ENCODE peak calls at places on chromosomes 11 and 22, in ten cellular contexts. T, H, O, E, J, L, Z, A, M and N are unnamed samples.

GRCh38 chr11:83715927-83716525 is 429.9 kb upstream of the CCDC90B start:
- DNase-seq in E (no peak), H (no peak), L (no peak), A (no peak), O (no peak), Z (no peak), T (no peak), M (no peak), J (no peak), N (no peak)

GRCh38 chr11:1782831-1783724 is 19.4 kb upstream of the CTSD start:
- DNase-seq in T (peak; percentile 14), M (no peak), Z (no peak), J (no peak), E (no peak), A (no peak), O (no peak), L (no peak), H (no peak), N (no peak)

GRCh38 chr11:119729581-119730346 is 764 bp upstream of the NECTIN1 start:
- DNase-seq in M (peak; percentile 71), O (peak; percentile 72), Z (peak; percentile 69), L (peak; percentile 21), A (no peak), E (peak; percentile 50), T (peak; percentile 85), J (no peak), H (peak; percentile 77), N (no peak)

GRCh38 chr22:40250608-40251007 is 72.9 kb downstream of the TNRC6B start:
- DNase-seq in T (no peak), O (no peak), H (no peak), A (no peak), E (no peak), M (no peak), L (no peak), Z (no peak), J (no peak), N (no peak)

GRCh38 chr11:112761911-112762685 is 199.1 kb upstream of the NCAM1 start:
- DNase-seq in H (no peak), M (no peak), Z (no peak), T (no peak), J (no peak), L (no peak), O (no peak), A (no peak), E (no peak), N (no peak)

GRCh38 chr11:124896821-124897391 is 759 bp downstream of the ROBO4 start:
- DNase-seq in A (no peak), J (no peak), Z (no peak), H (no peak), L (no peak), M (no peak), T (peak; percentile 12), O (no peak), E (no peak), N (no peak)

GRCh38 chr11:69001301-69002081 is 11.6 kb downstream of the MRGPRF start:
- DNase-seq in M (no peak), H (peak; percentile 7), L (no peak), J (no peak), T (peak; percentile 31), E (no peak), O (no peak), A (no peak), Z (no peak), N (no peak)

GRCh38 chr11:58999291-58999680 is 60.0 kb downstream of the GLYATL1 start:
- DNase-seq in J (no peak), H (no peak), A (no peak), T (no peak), M (no peak), O (no peak), E (no peak), Z (no peak), L (no peak), N (no peak)

GRCh38 chr22:19448076-19448607 is 631 bp upstream of the C22orf39 start:
- DNase-seq in L (no peak), E (no peak), Z (no peak), M (peak; percentile 57), H (peak; percentile 57), T (peak; percentile 76), J (no peak), A (peak; percentile 12), O (no peak), N (peak; percentile 30)

GRCh38 chr22:30289126-30289979 is at the start of gene CASTOR1:
- DNase-seq in H (peak; percentile 99), T (peak; percentile 99), M (peak; percentile 99), O (peak; percentile 98), J (peak; percentile 94), A (peak; percentile 99), Z (peak; percentile 99), E (peak; percentile 91), L (peak; percentile 98), N (peak; percentile 81)

GRCh38 chr22:30290679-30291333 is 1.5 kb upstream of the CASTOR1 start:
- DNase-seq in Z (peak; percentile 86), E (peak; percentile 44), T (peak; percentile 67), J (no peak), O (peak; percentile 87), H (peak; percentile 74), A (peak; percentile 62), L (peak; percentile 84), M (peak; percentile 91), N (peak; percentile 20)

GRCh38 chr22:30290318-30290678 is 993 bp upstream of the CASTOR1 start:
- DNase-seq in A (no peak), T (no peak), Z (no peak), O (no peak), L (no peak), J (peak; percentile 32), E (no peak), M (no peak), H (no peak), N (no peak)

GRCh38 chr22:30288414-30289125 is 735 bp downstream of the CASTOR1 start:
- DNase-seq in T (no peak), Z (no peak), O (peak; percentile 54), A (no peak), H (no peak), L (no peak), E (no peak), M (no peak), J (no peak), N (no peak)

DNA sequence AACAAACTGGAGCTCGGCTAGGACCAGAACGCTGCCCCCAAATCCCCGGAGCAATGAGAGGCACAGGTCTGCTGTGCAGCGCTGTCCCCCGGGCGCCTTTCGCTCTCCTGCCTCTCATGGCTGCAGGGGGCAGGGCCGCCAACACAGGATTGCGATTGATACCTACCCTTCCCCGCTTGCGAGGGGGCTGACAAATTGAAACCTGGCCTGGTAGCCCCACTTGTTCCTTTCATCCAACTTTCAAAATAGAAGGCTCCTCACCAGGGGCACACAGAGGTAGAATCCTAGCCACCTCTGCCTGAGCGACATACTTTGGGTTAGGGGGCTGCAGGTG is 642 bp upstream of the CASTOR1 start:
- DNase-seq in L (no peak), Z (no peak), J (no peak), H (no peak), A (no peak), E (no peak), O (no peak), T (no peak), M (no peak), N (no peak)
- H3K27ac ChIP-seq in L (peak overlapping the region; percentile 96), Z (peak overlapping the region; percentile 96), J (peak overlapping the region; percentile 76), H (peak overlapping the region; percentile 89), A (peak overlapping the region; percentile 54), E (peak overlapping the region; percentile 97), O (peak overlapping the region; percentile 77), T (peak overlapping the region; percentile 74), M (peak overlapping the region; percentile 90), N (peak overlapping the region; percentile 75)

GRCh38 chr11:115930276-115930675 is 426.1 kb upstream of the CADM1 start:
- DNase-seq in T (peak; percentile 34), H (no peak), L (no peak), A (no peak), Z (no peak), E (peak; percentile 2), M (no peak), J (no peak), O (no peak), N (no peak)
- H3K27ac ChIP-seq in T (peak overlapping the region; percentile 47), H (no peak overlapping the region), L (no peak overlapping the region), A (no peak overlapping the region), Z (peak overlapping the region; percentile 30), E (no peak overlapping the region), M (no peak overlapping the region), J (no peak overlapping the region), O (no peak overlapping the region), N (no peak overlapping the region)

GRCh38 chr22:23205330-23205729 is 25.0 kb downstream of the BCR start:
- DNase-seq in T (no peak), O (no peak), H (no peak), M (no peak), L (no peak), A (no peak), E (no peak), Z (peak; percentile 7), J (no peak), N (no peak)
- H3K27ac ChIP-seq in T (peak overlapping the region; percentile 90), O (peak overlapping the region; percentile 47), H (no peak overlapping the region), M (peak overlapping the region; percentile 69), L (peak overlapping the region; percentile 91), A (no peak overlapping the region), E (no peak overlapping the region), Z (peak overlapping the region; percentile 75), J (no peak overlapping the region), N (no peak overlapping the region)

GRCh38 chr22:29926057-29926456 is 43.1 kb downstream of the MTMR3 start:
- DNase-seq in O (no peak), J (no peak), L (no peak), E (no peak), T (no peak), M (no peak), A (no peak), H (no peak), Z (no peak), N (no peak)
- H3K27ac ChIP-seq in O (no peak overlapping the region), J (no peak overlapping the region), L (no peak overlapping the region), E (no peak overlapping the region), T (no peak overlapping the region), M (no peak overlapping the region), A (no peak overlapping the region), H (no peak overlapping the region), Z (no peak overlapping the region), N (no peak overlapping the region)

GRCh38 chr22:41347066-41347859 is 34.5 kb upstream of the TEF start:
- DNase-seq in O (peak; percentile 64), T (no peak), M (peak; percentile 48), H (no peak), L (no peak), Z (peak; percentile 65), E (no peak), J (no peak), A (no peak), N (no peak)
- H3K27ac ChIP-seq in O (peak overlapping the region; percentile 33), T (no peak overlapping the region), M (peak overlapping the region; percentile 27), H (no peak overlapping the region), L (no peak overlapping the region), Z (peak overlapping the region; percentile 54), E (no peak overlapping the region), J (no peak overlapping the region), A (no peak overlapping the region), N (no peak overlapping the region)

GRCh38 chr22:27801616-27802388 is at the start of gene MN1:
- DNase-seq in M (peak; percentile 56), L (no peak), A (no peak), Z (peak; percentile 69), J (peak; percentile 32), O (no peak), E (peak; percentile 46), H (peak; percentile 25), T (peak; percentile 89), N (peak; percentile 54)
- H3K27ac ChIP-seq in M (peak within 1 kb of the TSS; percentile 62), L (peak within 1 kb of the TSS; percentile 95), A (no peak within 1 kb of the TSS), Z (peak within 1 kb of the TSS; percentile 93), J (no peak within 1 kb of the TSS), O (peak within 1 kb of the TSS; percentile 62), E (peak within 1 kb of the TSS; percentile 45), H (peak within 1 kb of the TSS; percentile 58), T (peak within 1 kb of the TSS; percentile 64), N (no peak within 1 kb of the TSS)

GRCh38 chr11:66112041-66112491 is 42.0 kb downstream of the PACS1 start:
- DNase-seq in J (no peak), A (no peak), E (no peak), L (no peak), T (no peak), Z (no peak), H (no peak), O (no peak), M (no peak), N (no peak)
- H3K27ac ChIP-seq in J (peak overlapping the region; percentile 15), A (peak overlapping the region; percentile 14), E (no peak overlapping the region), L (no peak overlapping the region), T (peak overlapping the region; percentile 80), Z (peak overlapping the region; percentile 24), H (no peak overlapping the region), O (no peak overlapping the region), M (no peak overlapping the region), N (peak overlapping the region; percentile 55)